ENCODE peak calls at places on chromosomes 12 and 14, in nine cellular contexts. N is HFFc6, Z is neural progenitor cell, V is retinal pigment epithelial cell, D is nephron progenitor cell, U is adrenal gland, K is HepG2, W is mucosa of descending colon, P is RWPE1. T is an unnamed sample.

GRCh38 chr12:106945261-106945851 is 10.4 kb upstream of the TMEM263 start:
- DNase-seq in P (no peak), D (no peak), W (no peak), V (no peak), Z (peak; percentile 20), N (no peak), U (no peak), K (no peak), T (no peak)

GRCh38 chr14:92439551-92440344 is 73.8 kb upstream of the RIN3 start:
- DNase-seq in K (no peak), W (no peak), D (no peak), V (no peak), N (no peak), P (no peak), U (no peak), Z (no peak), T (peak; percentile 60)

GRCh38 chr12:30692470-30692869 is 3.2 kb downstream of the IPO8 start:
- DNase-seq in N (no peak), Z (no peak), U (peak; percentile 40), K (no peak), D (no peak), P (no peak), W (no peak), V (no peak), T (no peak)

GRCh38 chr12:109263439-109263838 is 45.6 kb downstream of the FOXN4 start:
- DNase-seq in V (no peak), U (no peak), P (no peak), W (no peak), D (no peak), K (no peak), N (no peak), Z (no peak), T (no peak)

GRCh38 chr12:122203301-122203967 is at the start of gene B3GNT4:
- DNase-seq in U (peak; percentile 59), V (no peak), W (peak; percentile 86), P (peak; percentile 69), K (no peak), N (no peak), Z (peak; percentile 79), D (peak; percentile 68), T (peak; percentile 75)

GRCh38 chr12:93402333-93403311 is 24.9 kb downstream of the NUDT4 start:
- DNase-seq in N (no peak), K (no peak), D (no peak), P (no peak), Z (no peak), W (no peak), V (no peak), U (no peak), T (no peak)

GRCh38 chr12:95646781-95647184 is 95.5 kb upstream of the USP44 start:
- DNase-seq in N (peak; percentile 87), D (peak; percentile 18), V (peak; percentile 85), Z (no peak), U (no peak), W (no peak), K (no peak), P (no peak), T (no peak)

GRCh38 chr12:7090222-7090998 is 1.8 kb downstream of the C1R start:
- DNase-seq in N (no peak), Z (peak; percentile 33), D (no peak), U (peak; percentile 32), W (no peak), K (no peak), V (no peak), P (no peak), T (no peak)

GRCh38 chr12:67382206-67382871 is 113.2 kb downstream of the CAND1 start:
- DNase-seq in V (no peak), Z (no peak), W (no peak), N (no peak), U (no peak), D (no peak), P (no peak), K (no peak), T (no peak)

GRCh38 chr12:102900389-102900788 is 16.7 kb downstream of the PAH start:
- DNase-seq in D (no peak), Z (no peak), N (no peak), W (no peak), K (no peak), P (no peak), U (no peak), V (no peak), T (no peak)

GRCh38 chr14:59484611-59485174 is 376 bp downstream of the JKAMP start:
- DNase-seq in V (no peak), U (no peak), D (no peak), K (no peak), Z (no peak), N (peak; percentile 28), W (no peak), P (no peak), T (no peak)

GRCh38 chr12:125198647-125199046 is 133.4 kb downstream of the AACS start:
- DNase-seq in V (no peak), D (no peak), Z (peak; percentile 51), N (no peak), U (no peak), P (no peak), W (no peak), K (no peak), T (no peak)

GRCh38 chr14:35879141-35879648 is 53.1 kb downstream of the BRMS1L start:
- DNase-seq in K (no peak), Z (no peak), N (peak; percentile 10), D (no peak), W (no peak), V (no peak), U (no peak), P (no peak), T (no peak)

GRCh38 chr14:80325112-80325511 is 113.8 kb upstream of the DIO2 start:
- DNase-seq in Z (no peak), W (no peak), U (no peak), N (no peak), V (no peak), P (no peak), K (no peak), D (no peak), T (no peak)

GRCh38 chr14:80212025-80212402 is 710 bp upstream of the DIO2 start:
- DNase-seq in W (no peak), K (no peak), P (peak; percentile 5), N (peak; percentile 68), D (no peak), Z (peak; percentile 40), U (no peak), V (peak; percentile 96), T (no peak)

GRCh38 chr14:94423465-94424056 is 29.0 kb downstream of the SERPINA11 start:
- DNase-seq in W (peak; percentile 75), P (peak; percentile 44), U (peak; percentile 78), Z (peak; percentile 89), V (no peak), N (peak; percentile 43), K (peak; percentile 80), D (peak; percentile 81), T (peak; percentile 76)

GRCh38 chr14:68790656-68791077 is 2.2 kb downstream of the ZFP36L1 start:
- DNase-seq in P (no peak), U (peak; percentile 30), N (no peak), Z (no peak), D (no peak), K (no peak), W (peak; percentile 60), V (no peak), T (peak; percentile 94)

GRCh38 chr14:68788275-68789001 is 4.4 kb downstream of the ZFP36L1 start:
- DNase-seq in D (no peak), N (no peak), K (no peak), Z (no peak), U (no peak), P (no peak), V (no peak), W (no peak), T (no peak)

GRCh38 chr14:68789798-68790655 is 2.8 kb downstream of the ZFP36L1 start:
- DNase-seq in N (no peak), V (no peak), Z (peak; percentile 26), D (no peak), U (peak; percentile 31), W (peak; percentile 60), P (no peak), K (no peak), T (peak; percentile 54)

GRCh38 chr14:68787235-68787727 is 5.6 kb downstream of the ZFP36L1 start:
- DNase-seq in Z (peak; percentile 16), W (peak; percentile 64), N (no peak), V (no peak), P (no peak), U (peak; percentile 58), K (no peak), D (no peak), T (peak; percentile 63)

GRCh38 chr14:68789002-68789797 is 3.7 kb downstream of the ZFP36L1 start:
- DNase-seq in D (peak; percentile 68), N (peak; percentile 77), Z (peak; percentile 76), U (peak; percentile 86), P (no peak), K (peak; percentile 75), W (peak; percentile 89), V (peak; percentile 50), T (peak; percentile 94)
- TF ChIP-seq CTCF in D (peak; percentile 47), N (peak; percentile 81), Z (peak; percentile 58), U (peak; percentile 62), P (peak; percentile 72), K (peak; percentile 90), W (peak; percentile 45), V (peak; percentile 80), T (peak; percentile 82)

DNA sequence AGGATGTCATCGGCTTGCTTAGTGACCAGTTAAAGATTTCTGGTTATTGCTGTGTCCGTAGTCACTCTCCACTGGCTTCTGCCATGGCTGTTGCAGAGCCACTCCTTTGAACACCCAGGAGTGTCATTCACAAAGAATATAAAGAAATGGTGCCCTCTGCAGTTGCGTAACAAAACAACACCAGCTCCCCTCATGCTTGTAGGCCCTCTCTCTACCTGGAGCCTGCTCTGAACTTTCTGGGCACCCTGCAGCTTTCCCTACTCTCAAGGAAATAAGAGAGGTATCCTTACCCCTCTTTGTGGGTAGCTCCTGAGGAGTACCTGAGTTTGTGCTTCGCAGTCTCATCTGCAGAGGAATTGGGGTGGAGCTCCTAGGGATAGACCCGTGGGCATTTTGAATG is 97.3 kb upstream of the TMEM260 start:
- DNase-seq in V (no peak), W (no peak), P (no peak), U (no peak), D (peak; percentile 49), K (no peak), N (no peak), Z (peak; percentile 76), T (peak; percentile 27)
- TF ChIP-seq CTCF in V (peak; percentile 23), W (no peak), P (no peak), U (no peak), D (peak; percentile 52), K (peak; percentile 15), N (peak; percentile 46), Z (peak; percentile 65), T (peak; percentile 31)

GRCh38 chr14:49620182-49621113 is at the start of the genes MGAT2 and RPL36AL:
- DNase-seq in U (peak; percentile 99), V (peak; percentile 97), D (peak; percentile 98), K (peak; percentile 95), W (peak; percentile 99), P (peak; percentile 96), N (peak; percentile 99), Z (peak; percentile 99), T (peak; percentile 95)
- TF ChIP-seq CTCF in U (no peak), V (peak; percentile 32), D (no peak), K (peak; percentile 46), W (peak; percentile 13), P (peak; percentile 30), N (peak; percentile 53), Z (peak; percentile 40), T (no peak)

DNA sequence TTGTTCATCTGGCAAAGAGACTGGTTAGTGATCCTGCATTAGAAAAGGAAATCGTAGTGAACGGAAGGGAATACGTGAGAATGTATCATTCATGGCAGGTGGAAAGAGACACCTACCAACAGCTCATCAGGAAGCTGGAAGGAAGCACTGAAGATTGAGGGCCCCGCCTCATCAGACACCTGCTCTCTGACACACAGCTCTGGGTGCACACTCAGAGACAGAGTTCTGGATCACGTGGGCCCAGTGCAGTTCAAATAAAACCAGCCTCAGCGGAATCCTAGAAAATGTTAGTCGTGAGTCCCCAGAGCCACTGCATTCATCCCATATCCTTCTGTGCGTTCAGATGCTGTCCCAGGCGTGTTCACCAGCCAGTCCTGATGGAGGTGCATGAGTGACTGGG is 129.7 kb downstream of the GLT1D1 start:
- DNase-seq in V (no peak), W (no peak), Z (no peak), P (no peak), N (no peak), K (no peak), D (no peak), U (no peak), T (no peak)
- TF ChIP-seq CTCF in V (no peak), W (no peak), Z (no peak), P (no peak), N (no peak), K (no peak), D (no peak), U (no peak), T (no peak)

T was measured in activated CD8-positive, alpha-beta T cell treated with anti-CD3 and anti-CD28 coated beads for 36 hours.